ENCODE peak calls at places on chromosomes 1 and 21, in five cellular contexts. R is RWPE2, E is left lung, P is prostate gland, Z is keratinocyte. S is an unnamed sample. For H3K27me3 and H3K36me3, the result is how much of the 10 kb centered on the place peaks cover.

GRCh38 chr1:201050515-201051277 is 27.2 kb upstream of the KIF21B start:
- DNase-seq in P (no peak), R (no peak), E (no peak), Z (no peak), S (no peak)

GRCh38 chr1:157025856-157026255 is 19.7 kb downstream of the ARHGEF11 start:
- DNase-seq in P (no peak), E (no peak), R (no peak), Z (no peak), S (no peak)

GRCh38 chr1:192808588-192809285 is at the start of gene RGS2:
- DNase-seq in P (peak), E (peak), R (peak), Z (no peak), S (peak)

GRCh38 chr21:44888581-44889550 is 15.4 kb upstream of the PTTG1IP start:
- DNase-seq in Z (no peak), R (peak), E (no peak), P (no peak), S (no peak)

GRCh38 chr1:202086579-202087350 is 36.0 kb upstream of the GPR37L1 start:
- DNase-seq in Z (no peak), E (peak), R (no peak), P (peak), S (no peak)

GRCh38 chr1:184399192-184399847 is 12.5 kb downstream of the C1orf21 start:
- DNase-seq in R (no peak), Z (no peak), P (no peak), E (no peak), S (no peak)

GRCh38 chr1:67834246-67834877 is 1.1 kb upstream of the GNG12 start:
- DNase-seq in Z (no peak), R (no peak), E (no peak), P (no peak), S (no peak)

GRCh38 chr21:24224411-24224810 is 1382.9 kb downstream of the MRPL39 start:
- DNase-seq in E (no peak), Z (no peak), P (peak), R (no peak), S (no peak)

GRCh38 chr1:32426489-32427255 is 32.4 kb upstream of the BSDC1 start:
- DNase-seq in Z (no peak), E (no peak), P (peak), R (no peak), S (no peak)

GRCh38 chr1:248696261-248696660 is 6.3 kb downstream of the OR14I1 start:
- DNase-seq in Z (no peak), E (no peak), P (no peak), R (no peak), S (no peak)

GRCh38 chr1:109649380-109649987 is 6.4 kb upstream of the GSTM4 start:
- DNase-seq in P (no peak), Z (no peak), E (no peak), R (no peak), S (no peak)

GRCh38 chr1:109650609-109651008 is 5.3 kb upstream of the GSTM4 start:
- DNase-seq in R (no peak), Z (no peak), E (no peak), P (no peak), S (no peak)

GRCh38 chr1:109653286-109653685 is 2.6 kb upstream of the GSTM4 start:
- DNase-seq in E (no peak), Z (no peak), P (no peak), R (no peak), S (no peak)

GRCh38 chr1:109654519-109654918 is 1.4 kb upstream of the GSTM4 start:
- DNase-seq in P (no peak), E (no peak), Z (no peak), R (no peak), S (no peak)

GRCh38 chr1:109652446-109652845 is 3.5 kb upstream of the GSTM4 start:
- DNase-seq in E (no peak), Z (no peak), R (no peak), P (no peak), S (no peak)
- TF ChIP-seq CTCF in E (no peak), Z (no peak), R (no peak), P (no peak), S (no peak)

GRCh38 chr1:6415979-6416656 is 3.6 kb downstream of the HES2 start:
- DNase-seq in R (no peak), Z (no peak), P (no peak), E (no peak), S (no peak)

GRCh38 chr1:6416906-6417305 is 2.8 kb downstream of the HES2 start:
- DNase-seq in P (no peak), E (no peak), R (no peak), Z (no peak), S (no peak)

GRCh38 chr1:6412896-6413295 is 6.8 kb downstream of the HES2 start:
- DNase-seq in E (no peak), R (no peak), P (peak), Z (no peak), S (no peak)

GRCh38 chr1:6414443-6414844 is 5.3 kb downstream of the HES2 start:
- DNase-seq in E (no peak), P (peak), Z (peak), R (peak), S (no peak)

DNA sequence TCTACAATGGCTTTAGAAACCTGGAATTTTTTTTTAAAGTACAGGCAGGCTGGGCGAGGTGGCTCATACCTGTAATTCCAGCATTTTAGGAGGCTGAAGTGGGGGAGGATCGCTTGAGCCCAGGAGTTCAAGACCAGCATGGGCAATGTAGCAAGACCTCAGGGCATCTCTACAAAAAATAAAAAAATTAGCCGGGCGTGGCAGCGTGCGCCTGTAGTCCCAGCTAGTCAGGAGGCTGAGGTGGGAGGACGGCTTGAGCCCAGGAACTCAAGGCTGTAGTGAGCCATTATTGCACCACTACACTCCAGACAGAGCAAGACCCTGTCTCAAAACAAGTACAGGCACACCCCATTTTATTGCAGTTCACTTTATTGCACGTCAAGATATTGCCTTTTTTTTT is 4.8 kb downstream of the HES2 start:
- DNase-seq in Z (no peak), P (no peak), R (no peak), E (no peak), S (no peak)
- H3K27me3 ChIP-seq in Z (under half), P (under half), R (under half), E (half or more), S (under half)

GRCh38 chr1:25829046-25829445 is 9.3 kb downstream of the MTFR1L start:
- DNase-seq in Z (no peak), R (no peak), E (no peak), P (no peak), S (no peak)

GRCh38 chr1:25825605-25826004 is 5.9 kb downstream of the MTFR1L start:
- DNase-seq in E (no peak), P (no peak), R (no peak), Z (no peak), S (no peak)

GRCh38 chr1:25828491-25828890 is 8.7 kb downstream of the MTFR1L start:
- DNase-seq in Z (no peak), P (no peak), R (no peak), E (no peak), S (no peak)

GRCh38 chr1:25821630-25822091 is 1.9 kb downstream of the MTFR1L start:
- DNase-seq in E (no peak), R (no peak), Z (no peak), P (no peak), S (no peak)

DNA sequence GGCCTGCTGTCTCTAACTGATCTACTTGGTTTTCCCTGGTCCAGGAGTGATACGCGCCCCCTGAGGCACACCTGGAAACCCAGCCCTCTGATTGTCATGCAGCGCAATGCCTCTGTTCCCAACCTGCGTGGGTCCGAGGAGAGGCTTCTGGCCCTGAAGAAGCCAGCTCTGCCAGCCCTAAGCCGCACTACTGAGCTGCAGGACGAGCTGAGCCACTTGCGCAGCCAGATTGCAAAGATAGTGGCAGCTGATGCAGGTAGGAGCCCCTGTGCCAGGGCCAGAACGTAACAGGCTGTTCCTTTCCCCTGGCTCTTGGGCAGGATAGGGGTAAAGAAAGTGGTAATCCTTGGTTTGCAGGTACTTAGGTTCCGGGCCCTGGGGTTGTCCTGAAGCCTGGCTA is 6.8 kb downstream of the MTFR1L start:
- DNase-seq in R (no peak), Z (no peak), P (no peak), E (no peak), S (no peak)
- H3K36me3 ChIP-seq in R (half or more), Z (under half), P (under half), E (under half), S (under half)

GRCh38 chr1:85494957-85495266 is 30.0 kb upstream of the DDAH1 start:
- DNase-seq in R (peak), P (peak), E (no peak), Z (no peak), S (no peak)
- TF ChIP-seq CTCF in R (peak), P (no peak), E (peak), Z (peak), S (peak)

GRCh38 chr1:181317261-181317924 is 165.9 kb upstream of the CACNA1E start:
- DNase-seq in Z (no peak), R (no peak), P (no peak), E (no peak), S (no peak)

GRCh38 chr1:181314959-181315358 is 168.4 kb upstream of the CACNA1E start:
- DNase-seq in R (no peak), E (no peak), Z (no peak), P (no peak), S (no peak)

GRCh38 chr1:181319903-181320302 is 163.4 kb upstream of the CACNA1E start:
- DNase-seq in P (no peak), E (no peak), Z (no peak), R (no peak), S (no peak)

GRCh38 chr1:181318022-181318857 is 165.1 kb upstream of the CACNA1E start:
- DNase-seq in E (no peak), Z (no peak), R (no peak), P (no peak), S (no peak)

DNA sequence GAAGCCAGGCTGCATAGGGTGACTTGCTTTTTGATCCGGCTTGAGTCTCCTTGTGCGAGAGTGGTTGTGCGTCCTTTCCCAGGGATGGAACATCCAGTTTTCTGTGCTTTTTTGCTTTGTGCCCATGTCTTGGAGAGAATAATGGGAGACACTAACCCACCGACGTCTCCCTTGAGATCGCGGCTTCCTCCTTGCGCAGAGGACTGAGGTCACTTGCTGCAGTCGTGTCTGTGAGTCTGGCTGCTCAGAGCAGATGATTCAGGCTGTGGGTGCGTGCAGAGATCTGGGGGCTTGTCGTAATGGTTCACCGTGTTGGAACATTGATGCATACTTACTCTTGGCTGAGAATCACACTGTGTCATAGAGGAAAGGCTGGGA is 164.5 kb upstream of the CACNA1E start:
- DNase-seq in P (no peak), Z (no peak), R (no peak), E (no peak), S (no peak)
- H3K27me3 ChIP-seq in P (under half), Z (half or more), R (half or more), E (half or more), S (under half)

DNA sequence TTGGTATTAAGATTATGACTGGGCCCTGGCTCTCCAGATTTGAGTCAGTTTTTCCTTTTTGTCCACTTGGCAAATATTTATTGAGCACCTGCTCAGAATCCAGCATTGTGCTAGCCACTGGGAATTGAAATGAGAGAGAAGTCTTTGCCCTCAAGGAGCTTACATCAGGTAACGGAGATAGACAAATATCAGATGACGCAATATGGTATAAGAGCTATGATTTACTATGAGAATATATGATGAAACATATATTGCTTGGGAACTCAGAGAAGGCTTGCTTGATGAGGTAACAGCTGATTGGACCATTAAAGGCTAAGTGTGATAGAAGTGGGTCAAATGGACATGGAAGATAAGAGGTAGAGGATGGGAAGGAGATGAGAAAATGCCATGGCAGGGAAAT is 41.0 kb upstream of the GPR88 start:
- DNase-seq in E (no peak), Z (no peak), R (no peak), P (no peak), S (no peak)
- H3K36me3 ChIP-seq in E (under half), Z (under half), R (under half), P (under half), S (under half)

GRCh38 chr1:63414691-63415090 is 47.3 kb downstream of the ALG6 start:
- DNase-seq in E (no peak), R (no peak), P (no peak), Z (no peak), S (no peak)

GRCh38 chr1:63408331-63408730 is 40.9 kb downstream of the ALG6 start:
- DNase-seq in R (no peak), Z (no peak), P (no peak), E (no peak), S (no peak)

GRCh38 chr1:63411081-63411480 is 43.7 kb downstream of the ALG6 start:
- DNase-seq in Z (no peak), P (no peak), R (no peak), E (no peak), S (no peak)

GRCh38 chr1:63418101-63418500 is 50.7 kb downstream of the ALG6 start:
- DNase-seq in P (no peak), R (no peak), Z (no peak), E (no peak), S (no peak)

DNA sequence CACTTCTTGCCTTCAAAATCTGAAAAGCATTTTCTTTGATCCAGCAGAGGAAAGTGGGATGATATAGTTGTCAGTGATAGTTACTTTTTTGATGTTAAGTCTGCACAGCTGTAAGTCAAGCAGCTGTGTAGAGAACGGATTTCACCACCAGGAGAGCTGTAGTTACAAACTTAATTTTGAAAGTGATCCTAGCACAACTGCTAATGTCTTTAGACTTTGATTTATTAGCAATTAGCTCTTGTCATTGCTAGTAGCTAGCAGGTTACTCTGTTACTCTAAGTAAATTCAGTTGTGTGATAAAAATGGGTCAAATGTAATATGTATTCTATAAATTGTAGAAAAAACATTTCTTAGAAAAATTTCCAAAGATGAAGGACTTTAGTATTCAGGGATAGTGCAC is 46.0 kb downstream of the ALG6 start:
- DNase-seq in E (no peak), P (no peak), R (no peak), Z (no peak), S (no peak)
- TF ChIP-seq CTCF in E (no peak), P (no peak), R (no peak), Z (no peak), S (no peak)

DNA sequence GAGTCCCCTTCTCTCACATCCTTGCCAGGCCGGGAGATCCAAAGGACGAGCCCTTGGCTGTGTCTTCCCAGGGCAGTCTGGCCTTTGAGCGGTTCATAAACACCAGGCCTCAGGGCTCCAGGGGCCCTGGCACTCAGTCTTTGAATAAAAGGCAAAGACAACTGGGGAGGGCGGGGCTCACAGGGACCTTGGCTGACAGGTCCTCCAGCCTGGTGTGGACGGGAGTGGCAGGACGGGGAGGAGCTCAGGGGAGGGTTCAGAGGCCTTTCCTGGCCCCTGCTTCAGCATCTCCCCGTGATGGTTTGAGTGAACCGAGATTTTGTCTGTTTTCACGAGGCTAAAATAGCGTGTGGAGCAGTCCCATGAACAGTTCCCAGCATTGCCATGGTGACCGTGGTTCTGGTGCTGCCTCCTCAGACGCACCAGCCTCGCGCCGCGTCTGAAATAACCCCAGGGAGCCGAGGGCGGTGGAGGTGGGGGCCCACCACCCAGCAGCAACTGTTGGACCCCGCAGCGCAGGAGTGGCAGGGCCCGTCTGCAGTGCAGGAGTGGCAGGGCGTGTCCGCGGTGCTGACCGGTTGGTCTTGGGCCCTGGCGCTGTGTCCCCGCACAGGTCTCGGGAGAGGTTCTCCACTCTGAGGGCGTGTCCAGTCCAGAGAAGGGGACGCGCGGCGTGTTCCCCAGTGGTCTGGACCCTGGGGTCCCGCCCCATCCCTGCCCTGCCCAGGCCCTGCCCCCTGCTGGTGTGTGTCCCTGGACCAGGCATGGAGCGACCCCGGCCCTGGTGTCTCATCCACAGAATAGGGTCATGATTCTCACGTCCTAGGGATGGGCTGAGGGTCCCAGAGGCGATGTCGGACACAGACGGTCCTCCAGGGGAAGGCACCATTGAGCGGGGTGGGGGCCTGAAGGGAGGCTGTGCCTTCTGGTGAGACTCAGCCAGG is 7.1 kb upstream of the PRKCZ start:
- DNase-seq in P (no peak), E (no peak), R (no peak), Z (no peak), S (no peak)
- H3K27me3 ChIP-seq in P (under half), E (half or more), R (under half), Z (under half), S (under half)

GRCh38 chr21:43758132-43758619 is 17.9 kb downstream of the CSTB start:
- DNase-seq in Z (no peak), E (no peak), R (no peak), P (peak), S (no peak)
- H3K36me3 ChIP-seq in Z (half or more), E (under half), R (half or more), P (under half), S (half or more)

GRCh38 chr1:81114191-81114590 is 686.5 kb upstream of the ADGRL2 start:
- DNase-seq in Z (no peak), E (no peak), R (no peak), P (no peak), S (no peak)
- TF ChIP-seq CTCF in Z (no peak), E (no peak), R (peak), P (no peak), S (no peak)